ENCODE peak calls at places on chromosome 12, in six cellular contexts. One of them, this sample, is unnamed.

GRCh38 chr12:41532072-41532471 is 344.0 kb downstream of the PDZRN4 start:
- DNase-seq in heart left ventricle: no peak
- DNase-seq in mammary epithelial cell: peak; percentile 3
- DNase-seq in choroid plexus epithelial cell: no peak
- DNase-seq in CD8-positive, alpha-beta T cell: no peak
- DNase-seq in endothelial cell: no peak
- DNase-seq in this sample: no peak

GRCh38 chr12:123388218-123388947 is 4.5 kb downstream of the KMT5A start:
- DNase-seq in heart left ventricle: peak; percentile 88
- DNase-seq in mammary epithelial cell: peak; percentile 62
- DNase-seq in endothelial cell: peak; percentile 77
- DNase-seq in CD8-positive, alpha-beta T cell: peak; percentile 69
- DNase-seq in choroid plexus epithelial cell: peak; percentile 59
- DNase-seq in this sample: peak; percentile 95

GRCh38 chr12:65798903-65799302 is 25.4 kb upstream of the HMGA2 start:
- DNase-seq in heart left ventricle: no peak
- DNase-seq in CD8-positive, alpha-beta T cell: no peak
- DNase-seq in mammary epithelial cell: no peak
- DNase-seq in choroid plexus epithelial cell: no peak
- DNase-seq in endothelial cell: no peak
- DNase-seq in this sample: no peak

GRCh38 chr12:124303579-124304313 is 8.9 kb downstream of the RFLNA start:
- DNase-seq in CD8-positive, alpha-beta T cell: no peak
- DNase-seq in mammary epithelial cell: no peak
- DNase-seq in heart left ventricle: no peak
- DNase-seq in endothelial cell: no peak
- DNase-seq in choroid plexus epithelial cell: no peak
- DNase-seq in this sample: no peak

GRCh38 chr12:131147894-131148293 is 194.2 kb downstream of the ADGRD1 start:
- DNase-seq in mammary epithelial cell: no peak
- DNase-seq in CD8-positive, alpha-beta T cell: no peak
- DNase-seq in choroid plexus epithelial cell: no peak
- DNase-seq in endothelial cell: no peak
- DNase-seq in heart left ventricle: no peak
- DNase-seq in this sample: no peak

GRCh38 chr12:31715283-31715825 is 13.5 kb downstream of the AMN1 start:
- DNase-seq in mammary epithelial cell: no peak
- DNase-seq in endothelial cell: no peak
- DNase-seq in choroid plexus epithelial cell: peak; percentile 66
- DNase-seq in CD8-positive, alpha-beta T cell: no peak
- DNase-seq in heart left ventricle: no peak
- DNase-seq in this sample: peak; percentile 59

GRCh38 chr12:12384601-12385321 is 27.9 kb downstream of the BORCS5 start:
- DNase-seq in endothelial cell: no peak
- DNase-seq in CD8-positive, alpha-beta T cell: peak; percentile 53
- DNase-seq in mammary epithelial cell: no peak
- DNase-seq in choroid plexus epithelial cell: peak; percentile 47
- DNase-seq in heart left ventricle: no peak
- DNase-seq in this sample: no peak

GRCh38 chr12:5868585-5869295 is 76.3 kb downstream of the ANO2 start:
- DNase-seq in mammary epithelial cell: no peak
- DNase-seq in heart left ventricle: no peak
- DNase-seq in choroid plexus epithelial cell: no peak
- DNase-seq in endothelial cell: no peak
- DNase-seq in CD8-positive, alpha-beta T cell: no peak
- DNase-seq in this sample: no peak

GRCh38 chr12:104598342-104599271 is 141.9 kb downstream of the CHST11 start:
- DNase-seq in CD8-positive, alpha-beta T cell: no peak
- DNase-seq in endothelial cell: no peak
- DNase-seq in choroid plexus epithelial cell: no peak
- DNase-seq in heart left ventricle: no peak
- DNase-seq in mammary epithelial cell: no peak
- DNase-seq in this sample: no peak

GRCh38 chr12:125552223-125552747 is 487.1 kb downstream of the AACS start:
- DNase-seq in CD8-positive, alpha-beta T cell: no peak
- DNase-seq in mammary epithelial cell: no peak
- DNase-seq in endothelial cell: no peak
- DNase-seq in heart left ventricle: no peak
- DNase-seq in choroid plexus epithelial cell: no peak
- DNase-seq in this sample: no peak

GRCh38 chr12:125549171-125549570 is 483.9 kb downstream of the AACS start:
- DNase-seq in mammary epithelial cell: no peak
- DNase-seq in endothelial cell: no peak
- DNase-seq in choroid plexus epithelial cell: no peak
- DNase-seq in CD8-positive, alpha-beta T cell: no peak
- DNase-seq in heart left ventricle: no peak
- DNase-seq in this sample: no peak

GRCh38 chr12:125544979-125545378 is 479.7 kb downstream of the AACS start:
- DNase-seq in heart left ventricle: no peak
- DNase-seq in endothelial cell: no peak
- DNase-seq in CD8-positive, alpha-beta T cell: no peak
- DNase-seq in choroid plexus epithelial cell: no peak
- DNase-seq in mammary epithelial cell: no peak
- DNase-seq in this sample: no peak

DNA sequence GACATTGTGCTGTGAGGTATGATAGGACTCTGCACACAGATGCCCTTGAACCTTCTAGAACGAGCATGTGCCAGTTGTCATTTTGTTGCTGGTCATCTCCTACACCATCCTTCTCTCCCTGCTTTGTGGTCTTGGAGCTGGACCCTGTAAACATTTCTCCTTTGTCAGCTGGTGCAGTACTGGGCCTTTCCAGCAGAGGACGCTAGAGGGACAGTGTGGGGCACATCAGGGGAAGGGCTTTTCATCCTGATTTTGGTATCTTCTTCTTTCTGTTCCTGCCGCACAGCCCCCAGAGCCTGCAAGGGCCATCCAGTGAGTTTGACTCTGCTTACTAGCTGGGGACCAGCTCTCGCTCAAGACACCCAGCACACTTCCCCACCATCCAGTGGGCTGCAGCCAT is 484.6 kb downstream of the AACS start:
- DNase-seq in heart left ventricle: no peak
- DNase-seq in mammary epithelial cell: no peak
- DNase-seq in CD8-positive, alpha-beta T cell: no peak
- DNase-seq in endothelial cell: peak; percentile 46
- DNase-seq in choroid plexus epithelial cell: no peak
- DNase-seq in this sample: no peak
- TF ChIP-seq CTCF in heart left ventricle: no peak
- TF ChIP-seq CTCF in mammary epithelial cell: no peak
- TF ChIP-seq CTCF in CD8-positive, alpha-beta T cell: no peak
- TF ChIP-seq CTCF in endothelial cell: peak; percentile 81
- TF ChIP-seq CTCF in choroid plexus epithelial cell: peak; percentile 41
- TF ChIP-seq CTCF in this sample: peak; percentile 45

GRCh38 chr12:96068636-96069035 is 33.2 kb upstream of the LTA4H start:
- DNase-seq in CD8-positive, alpha-beta T cell: no peak
- DNase-seq in mammary epithelial cell: no peak
- DNase-seq in endothelial cell: no peak
- DNase-seq in heart left ventricle: no peak
- DNase-seq in choroid plexus epithelial cell: no peak
- DNase-seq in this sample: no peak

GRCh38 chr12:96068111-96068510 is 32.7 kb upstream of the LTA4H start:
- DNase-seq in heart left ventricle: no peak
- DNase-seq in mammary epithelial cell: no peak
- DNase-seq in endothelial cell: no peak
- DNase-seq in choroid plexus epithelial cell: no peak
- DNase-seq in CD8-positive, alpha-beta T cell: no peak
- DNase-seq in this sample: no peak

GRCh38 chr12:96069511-96070231 is 34.3 kb upstream of the LTA4H start:
- DNase-seq in CD8-positive, alpha-beta T cell: no peak
- DNase-seq in choroid plexus epithelial cell: no peak
- DNase-seq in heart left ventricle: no peak
- DNase-seq in mammary epithelial cell: no peak
- DNase-seq in endothelial cell: no peak
- DNase-seq in this sample: no peak

GRCh38 chr12:96073346-96074336 is 38.3 kb upstream of the LTA4H start:
- DNase-seq in CD8-positive, alpha-beta T cell: no peak
- DNase-seq in mammary epithelial cell: peak; percentile 60
- DNase-seq in choroid plexus epithelial cell: no peak
- DNase-seq in heart left ventricle: no peak
- DNase-seq in endothelial cell: no peak
- DNase-seq in this sample: no peak

GRCh38 chr12:96070670-96071279 is 35.4 kb upstream of the LTA4H start:
- DNase-seq in heart left ventricle: no peak
- DNase-seq in endothelial cell: no peak
- DNase-seq in CD8-positive, alpha-beta T cell: no peak
- DNase-seq in choroid plexus epithelial cell: peak; percentile 46
- DNase-seq in mammary epithelial cell: peak; percentile 25
- DNase-seq in this sample: peak; percentile 48
- TF ChIP-seq CTCF in heart left ventricle: peak; percentile 7
- TF ChIP-seq CTCF in endothelial cell: peak; percentile 12
- TF ChIP-seq CTCF in CD8-positive, alpha-beta T cell: no peak
- TF ChIP-seq CTCF in choroid plexus epithelial cell: peak; percentile 53
- TF ChIP-seq CTCF in mammary epithelial cell: no peak
- TF ChIP-seq CTCF in this sample: peak; percentile 17

DNA sequence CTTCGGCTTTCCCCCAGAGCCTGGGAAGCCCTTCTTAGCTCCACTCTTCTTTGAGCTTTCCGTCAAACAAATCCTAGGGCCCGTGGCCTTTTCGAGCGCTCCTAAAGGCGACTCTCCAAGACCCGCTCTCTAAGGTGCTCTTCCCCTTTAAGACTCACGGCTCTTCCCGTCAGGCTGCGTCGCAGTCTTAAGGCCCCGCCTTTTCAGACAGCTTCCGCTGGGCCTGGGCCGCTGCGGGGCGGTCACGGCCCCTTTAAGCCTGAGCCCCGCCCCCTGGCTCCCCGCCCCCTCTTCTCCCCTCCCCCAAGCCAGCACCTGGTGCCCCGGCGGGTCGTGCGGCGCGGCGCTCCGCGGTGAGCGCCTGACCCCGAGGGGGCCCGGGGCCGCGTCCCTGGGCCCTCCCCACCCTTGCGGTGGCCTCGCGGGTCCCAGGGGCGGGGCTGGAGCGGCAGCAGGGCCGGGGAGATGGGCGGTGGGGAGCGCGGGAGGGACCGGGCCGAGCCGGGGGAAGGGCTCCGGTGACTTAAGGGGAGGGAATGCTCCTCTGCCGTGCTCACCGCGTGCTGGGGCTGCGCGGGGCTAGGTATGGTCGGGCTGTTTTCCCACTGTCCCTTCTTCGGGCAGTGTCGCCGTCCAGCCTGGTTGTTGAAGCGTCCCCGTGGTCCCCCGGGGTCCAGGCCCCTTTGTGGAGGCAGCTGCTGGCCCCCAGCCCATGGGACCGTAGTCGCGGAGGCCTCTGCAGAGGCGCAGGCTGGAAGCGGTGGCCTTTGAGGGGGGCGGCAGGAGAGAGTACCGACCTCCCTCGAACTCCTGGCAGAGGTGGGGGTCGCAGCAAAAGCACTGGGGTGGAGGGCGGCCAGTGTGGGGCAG is at the start of gene PEX5:
- DNase-seq in mammary epithelial cell: peak; percentile 89
- DNase-seq in choroid plexus epithelial cell: peak; percentile 96
- DNase-seq in endothelial cell: peak; percentile 72
- DNase-seq in CD8-positive, alpha-beta T cell: peak; percentile 84
- DNase-seq in heart left ventricle: peak; percentile 89
- DNase-seq in this sample: peak; percentile 95
- TF ChIP-seq CTCF in mammary epithelial cell: no peak
- TF ChIP-seq CTCF in choroid plexus epithelial cell: no peak
- TF ChIP-seq CTCF in endothelial cell: no peak
- TF ChIP-seq CTCF in CD8-positive, alpha-beta T cell: no peak
- TF ChIP-seq CTCF in heart left ventricle: no peak
- TF ChIP-seq CTCF in this sample: no peak

DNA sequence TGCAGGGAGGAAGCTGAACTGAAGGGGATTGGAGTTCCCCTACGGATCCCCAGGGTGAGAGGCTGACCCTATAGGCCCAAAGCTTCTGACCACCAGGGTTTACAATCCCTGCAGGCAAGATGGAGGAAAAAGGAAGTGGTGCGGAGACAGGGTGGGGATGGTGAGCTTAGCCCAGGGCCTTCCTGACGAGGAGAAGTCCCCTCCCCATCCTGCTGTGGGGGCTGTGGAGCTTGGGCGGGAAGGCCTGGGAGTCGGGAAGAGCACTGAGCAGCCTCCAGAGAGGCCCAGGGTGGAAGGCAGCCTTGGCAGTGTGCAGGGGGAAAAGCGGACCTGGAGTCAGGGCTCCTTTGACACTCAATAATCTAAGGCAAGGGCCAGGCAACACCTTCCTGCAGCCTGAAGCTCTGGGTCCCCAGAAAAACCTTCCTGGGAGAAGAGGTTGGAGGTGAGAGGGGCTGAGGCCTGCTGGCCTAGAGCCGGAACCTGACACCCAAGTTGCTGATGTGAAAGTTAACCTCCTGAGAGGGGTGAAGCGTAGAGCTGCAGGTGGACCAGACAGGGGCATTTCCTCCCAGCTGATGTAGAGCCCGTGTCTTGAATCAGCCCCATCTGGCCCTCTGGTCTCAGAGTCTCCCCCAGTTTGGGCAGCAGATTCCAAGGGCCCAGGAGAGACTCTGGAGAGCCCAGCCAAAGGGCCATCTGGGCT is 6.1 kb downstream of the HDAC7 start:
- DNase-seq in mammary epithelial cell: no peak
- DNase-seq in heart left ventricle: peak; percentile 67
- DNase-seq in choroid plexus epithelial cell: no peak
- DNase-seq in endothelial cell: no peak
- DNase-seq in CD8-positive, alpha-beta T cell: no peak
- DNase-seq in this sample: peak; percentile 72
- TF ChIP-seq CTCF in mammary epithelial cell: no peak
- TF ChIP-seq CTCF in heart left ventricle: no peak
- TF ChIP-seq CTCF in choroid plexus epithelial cell: peak; percentile 1
- TF ChIP-seq CTCF in endothelial cell: no peak
- TF ChIP-seq CTCF in CD8-positive, alpha-beta T cell: no peak
- TF ChIP-seq CTCF in this sample: no peak

This sample was measured in GM13976.